ENCODE peak calls at places on chromosomes 3 and 15, in nine cellular contexts. One of them, this sample, is unnamed. For H3K4me1, the result is how much of the 10 kb centered on the place peaks cover.

GRCh38 chr3:99934984-99935797 is 117.5 kb downstream of the CMSS1 start:
- DNase-seq in esophagus squamous epithelium: no peak
- DNase-seq in mucosa of descending colon: no peak
- DNase-seq in heart right ventricle: peak
- DNase-seq in fibroblast of lung: peak
- DNase-seq in upper lobe of right lung: no peak
- DNase-seq in colonic mucosa: no peak
- DNase-seq in H9: no peak
- DNase-seq in NT2/D1: no peak
- DNase-seq in this sample: no peak

GRCh38 chr3:25156526-25157075 is 271.5 kb upstream of the RARB start:
- DNase-seq in esophagus squamous epithelium: no peak
- DNase-seq in mucosa of descending colon: no peak
- DNase-seq in heart right ventricle: peak
- DNase-seq in fibroblast of lung: peak
- DNase-seq in upper lobe of right lung: no peak
- DNase-seq in colonic mucosa: no peak
- DNase-seq in H9: no peak
- DNase-seq in NT2/D1: peak
- DNase-seq in this sample: no peak

GRCh38 chr3:22451501-22451900 is 700.5 kb upstream of the ZNF385D start:
- DNase-seq in esophagus squamous epithelium: no peak
- DNase-seq in mucosa of descending colon: no peak
- DNase-seq in heart right ventricle: no peak
- DNase-seq in fibroblast of lung: no peak
- DNase-seq in upper lobe of right lung: no peak
- DNase-seq in colonic mucosa: no peak
- DNase-seq in H9: no peak
- DNase-seq in NT2/D1: no peak
- DNase-seq in this sample: no peak

GRCh38 chr15:100588638-100589242 is 13.2 kb downstream of the LINS1 start:
- DNase-seq in esophagus squamous epithelium: no peak
- DNase-seq in mucosa of descending colon: no peak
- DNase-seq in heart right ventricle: no peak
- DNase-seq in fibroblast of lung: peak
- DNase-seq in upper lobe of right lung: no peak
- DNase-seq in colonic mucosa: no peak
- DNase-seq in H9: no peak
- DNase-seq in NT2/D1: no peak
- DNase-seq in this sample: no peak

GRCh38 chr3:37127340-37127739 is 47.0 kb downstream of the LRRFIP2 start:
- DNase-seq in esophagus squamous epithelium: no peak
- DNase-seq in mucosa of descending colon: no peak
- DNase-seq in heart right ventricle: no peak
- DNase-seq in fibroblast of lung: no peak
- DNase-seq in upper lobe of right lung: no peak
- DNase-seq in colonic mucosa: no peak
- DNase-seq in H9: no peak
- DNase-seq in NT2/D1: no peak
- DNase-seq in this sample: no peak

GRCh38 chr3:122189357-122189756 is 5.9 kb downstream of the CASR start:
- DNase-seq in esophagus squamous epithelium: no peak
- DNase-seq in mucosa of descending colon: no peak
- DNase-seq in heart right ventricle: no peak
- DNase-seq in fibroblast of lung: no peak
- DNase-seq in upper lobe of right lung: no peak
- DNase-seq in colonic mucosa: no peak
- DNase-seq in H9: no peak
- DNase-seq in NT2/D1: no peak
- DNase-seq in this sample: no peak

GRCh38 chr3:66011098-66011655 is 27.5 kb downstream of the MAGI1 start:
- DNase-seq in esophagus squamous epithelium: no peak
- DNase-seq in mucosa of descending colon: no peak
- DNase-seq in heart right ventricle: no peak
- DNase-seq in fibroblast of lung: no peak
- DNase-seq in upper lobe of right lung: no peak
- DNase-seq in colonic mucosa: no peak
- DNase-seq in H9: no peak
- DNase-seq in NT2/D1: no peak
- DNase-seq in this sample: no peak

GRCh38 chr3:32366638-32367368 is 24.9 kb upstream of the CMTM7 start:
- DNase-seq in esophagus squamous epithelium: no peak
- DNase-seq in mucosa of descending colon: no peak
- DNase-seq in heart right ventricle: no peak
- DNase-seq in fibroblast of lung: peak
- DNase-seq in upper lobe of right lung: no peak
- DNase-seq in colonic mucosa: no peak
- DNase-seq in H9: no peak
- DNase-seq in NT2/D1: no peak
- DNase-seq in this sample: no peak

GRCh38 chr3:195752538-195753331 is 32.0 kb downstream of the MUC20 start:
- DNase-seq in esophagus squamous epithelium: no peak
- DNase-seq in mucosa of descending colon: no peak
- DNase-seq in heart right ventricle: no peak
- DNase-seq in fibroblast of lung: no peak
- DNase-seq in upper lobe of right lung: no peak
- DNase-seq in colonic mucosa: no peak
- DNase-seq in H9: no peak
- DNase-seq in NT2/D1: no peak
- DNase-seq in this sample: no peak

GRCh38 chr15:37032091-37032775 is 68.1 kb downstream of the MEIS2 start:
- DNase-seq in esophagus squamous epithelium: no peak
- DNase-seq in mucosa of descending colon: no peak
- DNase-seq in heart right ventricle: no peak
- DNase-seq in fibroblast of lung: no peak
- DNase-seq in upper lobe of right lung: peak
- DNase-seq in colonic mucosa: no peak
- DNase-seq in H9: no peak
- DNase-seq in NT2/D1: no peak
- DNase-seq in this sample: no peak

GRCh38 chr3:190671658-190672057 is 157.8 kb downstream of the IL1RAP start:
- DNase-seq in esophagus squamous epithelium: no peak
- DNase-seq in mucosa of descending colon: no peak
- DNase-seq in heart right ventricle: no peak
- DNase-seq in fibroblast of lung: peak
- DNase-seq in upper lobe of right lung: no peak
- DNase-seq in colonic mucosa: no peak
- DNase-seq in H9: no peak
- DNase-seq in NT2/D1: no peak
- DNase-seq in this sample: no peak

GRCh38 chr3:105365171-105365535 is 1.6 kb upstream of the ALCAM start:
- DNase-seq in esophagus squamous epithelium: no peak
- DNase-seq in mucosa of descending colon: no peak
- DNase-seq in heart right ventricle: no peak
- DNase-seq in fibroblast of lung: peak
- DNase-seq in upper lobe of right lung: no peak
- DNase-seq in colonic mucosa: no peak
- DNase-seq in H9: no peak
- DNase-seq in NT2/D1: no peak
- DNase-seq in this sample: no peak

GRCh38 chr15:39230205-39230916 is 350.5 kb upstream of the THBS1 start:
- DNase-seq in esophagus squamous epithelium: no peak
- DNase-seq in mucosa of descending colon: no peak
- DNase-seq in heart right ventricle: no peak
- DNase-seq in fibroblast of lung: no peak
- DNase-seq in upper lobe of right lung: no peak
- DNase-seq in colonic mucosa: no peak
- DNase-seq in H9: no peak
- DNase-seq in NT2/D1: no peak
- DNase-seq in this sample: peak

GRCh38 chr15:45522179-45522930 is at the start of gene SLC30A4:
- DNase-seq in esophagus squamous epithelium: no peak
- DNase-seq in mucosa of descending colon: peak
- DNase-seq in heart right ventricle: peak
- DNase-seq in fibroblast of lung: peak
- DNase-seq in upper lobe of right lung: peak
- DNase-seq in colonic mucosa: peak
- DNase-seq in H9: peak
- DNase-seq in NT2/D1: no peak
- DNase-seq in this sample: peak

GRCh38 chr3:134839990-134840389 is 44.9 kb downstream of the EPHB1 start:
- DNase-seq in esophagus squamous epithelium: no peak
- DNase-seq in mucosa of descending colon: peak
- DNase-seq in heart right ventricle: no peak
- DNase-seq in fibroblast of lung: no peak
- DNase-seq in upper lobe of right lung: no peak
- DNase-seq in colonic mucosa: no peak
- DNase-seq in H9: no peak
- DNase-seq in NT2/D1: no peak
- DNase-seq in this sample: no peak

GRCh38 chr3:123757281-123757940 is 126.7 kb downstream of the MYLK start:
- DNase-seq in esophagus squamous epithelium: no peak
- DNase-seq in mucosa of descending colon: peak
- DNase-seq in heart right ventricle: peak
- DNase-seq in fibroblast of lung: no peak
- DNase-seq in upper lobe of right lung: no peak
- DNase-seq in colonic mucosa: peak
- DNase-seq in H9: no peak
- DNase-seq in NT2/D1: no peak
- DNase-seq in this sample: no peak

GRCh38 chr3:99475229-99475628 is 163.2 kb upstream of the COL8A1 start:
- DNase-seq in esophagus squamous epithelium: no peak
- DNase-seq in mucosa of descending colon: no peak
- DNase-seq in heart right ventricle: no peak
- DNase-seq in fibroblast of lung: no peak
- DNase-seq in upper lobe of right lung: no peak
- DNase-seq in colonic mucosa: no peak
- DNase-seq in H9: no peak
- DNase-seq in NT2/D1: no peak
- DNase-seq in this sample: no peak

GRCh38 chr15:34039506-34040123 is 611 bp upstream of the AVEN start:
- DNase-seq in esophagus squamous epithelium: no peak
- DNase-seq in mucosa of descending colon: peak
- DNase-seq in heart right ventricle: no peak
- DNase-seq in fibroblast of lung: peak
- DNase-seq in upper lobe of right lung: no peak
- DNase-seq in colonic mucosa: no peak
- DNase-seq in H9: no peak
- DNase-seq in NT2/D1: no peak
- DNase-seq in this sample: no peak

GRCh38 chr15:74319138-74319460 is 48.3 kb downstream of the CYP11A1 start:
- DNase-seq in esophagus squamous epithelium: no peak
- DNase-seq in mucosa of descending colon: no peak
- DNase-seq in heart right ventricle: no peak
- DNase-seq in fibroblast of lung: no peak
- DNase-seq in upper lobe of right lung: no peak
- DNase-seq in colonic mucosa: no peak
- DNase-seq in H9: no peak
- DNase-seq in NT2/D1: no peak
- DNase-seq in this sample: no peak

GRCh38 chr15:67086650-67086941 is 21.2 kb downstream of the SMAD3 start:
- DNase-seq in esophagus squamous epithelium: no peak
- DNase-seq in mucosa of descending colon: no peak
- DNase-seq in heart right ventricle: no peak
- DNase-seq in fibroblast of lung: no peak
- DNase-seq in upper lobe of right lung: no peak
- DNase-seq in colonic mucosa: no peak
- DNase-seq in H9: no peak
- DNase-seq in NT2/D1: no peak
- DNase-seq in this sample: no peak
- H3K4me1 ChIP-seq in esophagus squamous epithelium: half or more
- H3K4me1 ChIP-seq in mucosa of descending colon: half or more
- H3K4me1 ChIP-seq in heart right ventricle: half or more
- H3K4me1 ChIP-seq in fibroblast of lung: half or more
- H3K4me1 ChIP-seq in upper lobe of right lung: half or more
- H3K4me1 ChIP-seq in colonic mucosa: half or more
- H3K4me1 ChIP-seq in H9: under half
- H3K4me1 ChIP-seq in NT2/D1: under half
- H3K4me1 ChIP-seq in this sample: under half

GRCh38 chr3:49025793-49026520 is 3.2 kb downstream of the IMPDH2 start:
- DNase-seq in esophagus squamous epithelium: no peak
- DNase-seq in mucosa of descending colon: no peak
- DNase-seq in heart right ventricle: no peak
- DNase-seq in fibroblast of lung: no peak
- DNase-seq in upper lobe of right lung: no peak
- DNase-seq in colonic mucosa: no peak
- DNase-seq in H9: no peak
- DNase-seq in NT2/D1: no peak
- DNase-seq in this sample: no peak
- H3K4me1 ChIP-seq in esophagus squamous epithelium: under half
- H3K4me1 ChIP-seq in mucosa of descending colon: under half
- H3K4me1 ChIP-seq in heart right ventricle: under half
- H3K4me1 ChIP-seq in fibroblast of lung: under half
- H3K4me1 ChIP-seq in upper lobe of right lung: under half
- H3K4me1 ChIP-seq in colonic mucosa: under half
- H3K4me1 ChIP-seq in H9: under half
- H3K4me1 ChIP-seq in NT2/D1: under half
- H3K4me1 ChIP-seq in this sample: under half

DNA sequence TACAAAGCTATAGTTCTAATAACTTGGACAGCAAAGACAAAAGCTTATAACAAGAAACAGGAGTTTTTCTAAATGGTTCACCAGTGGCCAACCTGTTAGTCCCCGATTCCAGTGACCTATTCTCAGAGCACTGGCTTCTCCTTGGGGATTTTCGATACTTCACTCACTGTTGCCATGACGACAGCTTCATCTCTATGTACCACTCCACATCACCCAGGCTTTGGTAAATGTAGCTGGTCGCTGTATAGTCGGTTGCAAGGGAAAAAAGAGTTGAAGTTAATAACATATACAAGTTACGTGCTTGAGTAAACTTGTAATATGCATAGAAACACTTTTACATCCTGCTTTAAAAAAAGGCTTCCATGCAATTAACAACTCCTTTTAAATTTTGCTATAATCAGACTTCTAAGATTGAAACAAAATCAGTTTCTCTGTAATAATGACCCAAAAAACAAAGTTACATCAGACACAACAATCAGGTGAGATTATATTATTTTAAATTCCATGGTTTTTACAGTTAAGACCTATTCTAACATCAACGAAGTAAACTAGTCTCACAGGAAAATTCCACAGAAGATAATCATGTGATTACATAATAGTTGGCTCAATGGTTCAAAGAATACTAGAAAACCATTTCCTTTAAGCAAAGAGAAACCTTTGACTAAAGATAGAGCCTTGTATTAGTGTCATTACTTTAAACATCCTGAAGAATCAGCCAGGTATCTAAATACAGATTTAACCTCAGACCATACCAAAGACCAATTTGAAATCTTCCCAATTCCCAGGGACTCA is 2.9 kb downstream of the CCNL1 start:
- DNase-seq in esophagus squamous epithelium: no peak
- DNase-seq in mucosa of descending colon: no peak
- DNase-seq in heart right ventricle: no peak
- DNase-seq in fibroblast of lung: peak
- DNase-seq in upper lobe of right lung: no peak
- DNase-seq in colonic mucosa: no peak
- DNase-seq in H9: no peak
- DNase-seq in NT2/D1: no peak
- DNase-seq in this sample: no peak
- H3K4me1 ChIP-seq in esophagus squamous epithelium: half or more
- H3K4me1 ChIP-seq in mucosa of descending colon: under half
- H3K4me1 ChIP-seq in heart right ventricle: half or more
- H3K4me1 ChIP-seq in fibroblast of lung: under half
- H3K4me1 ChIP-seq in upper lobe of right lung: half or more
- H3K4me1 ChIP-seq in colonic mucosa: under half
- H3K4me1 ChIP-seq in H9: under half
- H3K4me1 ChIP-seq in NT2/D1: under half
- H3K4me1 ChIP-seq in this sample: under half

DNA sequence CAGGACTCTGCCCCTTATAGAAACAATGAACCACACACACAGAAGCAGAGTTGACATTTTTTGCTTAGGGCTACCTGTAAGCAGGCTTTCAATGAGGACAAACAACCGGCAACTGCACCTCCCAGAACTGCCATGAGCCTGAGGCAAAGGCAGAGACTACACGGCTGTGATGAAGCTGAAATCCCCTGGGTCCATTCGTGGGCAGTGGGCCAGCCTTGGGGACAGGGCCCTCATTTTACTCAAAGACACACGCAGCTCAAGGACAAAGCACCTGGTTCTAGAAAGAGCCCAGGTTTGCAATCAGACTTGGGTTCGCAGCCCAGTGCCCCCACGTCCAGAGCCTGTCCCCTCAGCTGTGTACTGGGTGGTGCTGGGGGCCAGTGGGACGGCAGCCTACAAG is 18.0 kb downstream of the FAM174B start:
- DNase-seq in esophagus squamous epithelium: no peak
- DNase-seq in mucosa of descending colon: no peak
- DNase-seq in heart right ventricle: peak
- DNase-seq in fibroblast of lung: no peak
- DNase-seq in upper lobe of right lung: no peak
- DNase-seq in colonic mucosa: no peak
- DNase-seq in H9: no peak
- DNase-seq in NT2/D1: no peak
- DNase-seq in this sample: peak
- H3K4me1 ChIP-seq in esophagus squamous epithelium: under half
- H3K4me1 ChIP-seq in mucosa of descending colon: under half
- H3K4me1 ChIP-seq in heart right ventricle: under half
- H3K4me1 ChIP-seq in fibroblast of lung: under half
- H3K4me1 ChIP-seq in upper lobe of right lung: under half
- H3K4me1 ChIP-seq in colonic mucosa: under half
- H3K4me1 ChIP-seq in H9: under half
- H3K4me1 ChIP-seq in NT2/D1: under half
- H3K4me1 ChIP-seq in this sample: under half